ENCODE peak calls at places on chromosomes 6 and 20, in five cellular contexts. One of them, this sample, is unnamed.

GRCh38 chr6:88220493-88220892 is 54.3 kb upstream of the CNR1 start:
- DNase-seq in A673: peak
- DNase-seq in BE2C: no peak
- DNase-seq in left ventricle myocardium inferior: no peak
- DNase-seq in lower lobe of right lung: no peak
- DNase-seq in this sample: no peak

GRCh38 chr6:14068623-14069022 is 48.9 kb upstream of the CD83 start:
- DNase-seq in A673: no peak
- DNase-seq in BE2C: no peak
- DNase-seq in left ventricle myocardium inferior: no peak
- DNase-seq in lower lobe of right lung: no peak
- DNase-seq in this sample: no peak

GRCh38 chr6:168166627-168167026 is 87.6 kb upstream of the FRMD1 start:
- DNase-seq in A673: no peak
- DNase-seq in BE2C: no peak
- DNase-seq in left ventricle myocardium inferior: no peak
- DNase-seq in lower lobe of right lung: no peak
- DNase-seq in this sample: peak

GRCh38 chr20:25278636-25279361 is 30.9 kb downstream of the PYGB start:
- DNase-seq in A673: no peak
- DNase-seq in BE2C: peak
- DNase-seq in left ventricle myocardium inferior: peak
- DNase-seq in lower lobe of right lung: peak
- DNase-seq in this sample: peak

GRCh38 chr20:20603339-20603990 is 109.0 kb downstream of the RALGAPA2 start:
- DNase-seq in A673: peak
- DNase-seq in BE2C: peak
- DNase-seq in left ventricle myocardium inferior: no peak
- DNase-seq in lower lobe of right lung: no peak
- DNase-seq in this sample: no peak

GRCh38 chr6:138400326-138400725 is 3.7 kb upstream of the HEBP2 start:
- DNase-seq in A673: no peak
- DNase-seq in BE2C: no peak
- DNase-seq in left ventricle myocardium inferior: no peak
- DNase-seq in lower lobe of right lung: no peak
- DNase-seq in this sample: no peak

GRCh38 chr20:57092112-57092899 is 174.1 kb downstream of the BMP7 start:
- DNase-seq in A673: peak
- DNase-seq in BE2C: peak
- DNase-seq in left ventricle myocardium inferior: peak
- DNase-seq in lower lobe of right lung: peak
- DNase-seq in this sample: peak

GRCh38 chr6:72676995-72677394 is 55.1 kb downstream of the KCNQ5 start:
- DNase-seq in A673: no peak
- DNase-seq in BE2C: no peak
- DNase-seq in left ventricle myocardium inferior: no peak
- DNase-seq in lower lobe of right lung: no peak
- DNase-seq in this sample: no peak

GRCh38 chr6:80182291-80182690 is 75.8 kb downstream of the BCKDHB start:
- DNase-seq in A673: no peak
- DNase-seq in BE2C: no peak
- DNase-seq in left ventricle myocardium inferior: no peak
- DNase-seq in lower lobe of right lung: no peak
- DNase-seq in this sample: no peak

GRCh38 chr6:5499644-5500306 is 238.5 kb downstream of the FARS2 start:
- DNase-seq in A673: peak
- DNase-seq in BE2C: no peak
- DNase-seq in left ventricle myocardium inferior: no peak
- DNase-seq in lower lobe of right lung: no peak
- DNase-seq in this sample: no peak

GRCh38 chr6:168928012-168928411 is 325.6 kb downstream of the THBS2 start:
- DNase-seq in A673: no peak
- DNase-seq in BE2C: no peak
- DNase-seq in left ventricle myocardium inferior: no peak
- DNase-seq in lower lobe of right lung: no peak
- DNase-seq in this sample: no peak

GRCh38 chr6:37579444-37580067 is 79.9 kb upstream of the CCDC167 start:
- DNase-seq in A673: no peak
- DNase-seq in BE2C: no peak
- DNase-seq in left ventricle myocardium inferior: no peak
- DNase-seq in lower lobe of right lung: no peak
- DNase-seq in this sample: no peak

GRCh38 chr6:21355638-21356037 is 237.9 kb upstream of the SOX4 start:
- DNase-seq in A673: no peak
- DNase-seq in BE2C: no peak
- DNase-seq in left ventricle myocardium inferior: no peak
- DNase-seq in lower lobe of right lung: no peak
- DNase-seq in this sample: no peak

GRCh38 chr20:23180451-23180921 is 94.4 kb upstream of the CD93 start:
- DNase-seq in A673: no peak
- DNase-seq in BE2C: no peak
- DNase-seq in left ventricle myocardium inferior: peak
- DNase-seq in lower lobe of right lung: no peak
- DNase-seq in this sample: no peak

GRCh38 chr20:49104365-49104648 is 58.2 kb downstream of the CSE1L start:
- DNase-seq in A673: no peak
- DNase-seq in BE2C: no peak
- DNase-seq in left ventricle myocardium inferior: no peak
- DNase-seq in lower lobe of right lung: no peak
- DNase-seq in this sample: no peak

GRCh38 chr20:46650575-46651090 is 626 bp downstream of the SLC13A3 start:
- DNase-seq in A673: no peak
- DNase-seq in BE2C: no peak
- DNase-seq in left ventricle myocardium inferior: no peak
- DNase-seq in lower lobe of right lung: no peak
- DNase-seq in this sample: no peak

GRCh38 chr6:42978487-42978792 is 541 bp downstream of the PEX6 start:
- DNase-seq in A673: peak
- DNase-seq in BE2C: no peak
- DNase-seq in left ventricle myocardium inferior: peak
- DNase-seq in lower lobe of right lung: peak
- DNase-seq in this sample: peak

GRCh38 chr6:125598422-125598821 is 151.0 kb upstream of the HEY2 start:
- DNase-seq in A673: peak
- DNase-seq in BE2C: no peak
- DNase-seq in left ventricle myocardium inferior: peak
- DNase-seq in lower lobe of right lung: peak
- DNase-seq in this sample: no peak

GRCh38 chr6:131368077-131368911 is 204.7 kb upstream of the ARG1 start:
- DNase-seq in A673: peak
- DNase-seq in BE2C: no peak
- DNase-seq in left ventricle myocardium inferior: peak
- DNase-seq in lower lobe of right lung: peak
- DNase-seq in this sample: no peak
- TF ChIP-seq CTCF in A673: peak
- TF ChIP-seq CTCF in BE2C: no peak
- TF ChIP-seq CTCF in left ventricle myocardium inferior: no peak
- TF ChIP-seq CTCF in lower lobe of right lung: no peak
- TF ChIP-seq CTCF in this sample: no peak

DNA sequence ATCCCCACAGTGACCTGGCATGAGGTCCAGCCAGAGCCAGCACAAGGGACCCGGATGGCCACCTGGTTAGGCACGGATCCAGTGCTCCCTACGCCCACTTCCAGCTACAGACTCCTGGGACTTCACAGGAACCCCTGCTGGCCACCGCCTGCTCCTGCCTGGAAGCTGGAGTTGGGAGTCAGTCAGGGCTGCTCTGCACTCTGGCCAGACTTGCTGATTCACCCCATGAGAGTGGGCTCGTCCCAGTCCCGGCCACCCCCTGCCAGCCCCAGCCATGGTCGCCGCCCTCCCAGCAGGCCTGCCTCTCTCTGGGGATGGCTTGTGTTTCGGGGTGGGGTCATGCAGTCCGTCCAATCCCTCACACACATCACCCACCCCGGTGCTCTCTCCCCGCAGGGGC is 125.8 kb downstream of the DLL1 start:
- DNase-seq in A673: no peak
- DNase-seq in BE2C: no peak
- DNase-seq in left ventricle myocardium inferior: peak
- DNase-seq in lower lobe of right lung: peak
- DNase-seq in this sample: no peak
- TF ChIP-seq CTCF in A673: no peak
- TF ChIP-seq CTCF in BE2C: peak
- TF ChIP-seq CTCF in left ventricle myocardium inferior: peak
- TF ChIP-seq CTCF in lower lobe of right lung: no peak
- TF ChIP-seq CTCF in this sample: no peak

DNA sequence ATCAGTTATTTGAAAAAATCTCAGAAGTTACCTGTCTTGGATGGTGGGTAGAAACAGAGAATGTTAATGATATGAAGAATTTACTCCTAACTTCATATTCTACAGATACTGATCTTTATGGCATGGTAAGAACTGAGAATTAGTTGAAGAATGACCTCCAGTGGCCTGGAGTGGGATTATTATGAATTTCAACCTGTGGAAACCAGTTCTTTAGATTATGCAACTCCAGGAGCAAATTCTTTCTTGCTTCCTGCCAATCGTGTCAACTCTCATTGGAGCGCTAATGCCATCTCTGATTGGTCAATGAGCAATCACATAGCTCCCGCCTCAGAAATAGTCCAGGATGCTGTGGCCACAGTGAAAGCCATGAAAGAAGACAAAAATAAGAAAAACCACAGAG is 40.6 kb downstream of the LYRM2 start:
- DNase-seq in A673: peak
- DNase-seq in BE2C: no peak
- DNase-seq in left ventricle myocardium inferior: no peak
- DNase-seq in lower lobe of right lung: no peak
- DNase-seq in this sample: no peak
- TF ChIP-seq CTCF in A673: peak
- TF ChIP-seq CTCF in BE2C: peak
- TF ChIP-seq CTCF in left ventricle myocardium inferior: peak
- TF ChIP-seq CTCF in lower lobe of right lung: peak
- TF ChIP-seq CTCF in this sample: no peak

GRCh38 chr6:148700713-148701392 is 46.0 kb upstream of the UST start:
- DNase-seq in A673: no peak
- DNase-seq in BE2C: no peak
- DNase-seq in left ventricle myocardium inferior: no peak
- DNase-seq in lower lobe of right lung: no peak
- DNase-seq in this sample: no peak
- TF ChIP-seq CTCF in A673: no peak
- TF ChIP-seq CTCF in BE2C: no peak
- TF ChIP-seq CTCF in left ventricle myocardium inferior: no peak
- TF ChIP-seq CTCF in lower lobe of right lung: no peak
- TF ChIP-seq CTCF in this sample: no peak

DNA sequence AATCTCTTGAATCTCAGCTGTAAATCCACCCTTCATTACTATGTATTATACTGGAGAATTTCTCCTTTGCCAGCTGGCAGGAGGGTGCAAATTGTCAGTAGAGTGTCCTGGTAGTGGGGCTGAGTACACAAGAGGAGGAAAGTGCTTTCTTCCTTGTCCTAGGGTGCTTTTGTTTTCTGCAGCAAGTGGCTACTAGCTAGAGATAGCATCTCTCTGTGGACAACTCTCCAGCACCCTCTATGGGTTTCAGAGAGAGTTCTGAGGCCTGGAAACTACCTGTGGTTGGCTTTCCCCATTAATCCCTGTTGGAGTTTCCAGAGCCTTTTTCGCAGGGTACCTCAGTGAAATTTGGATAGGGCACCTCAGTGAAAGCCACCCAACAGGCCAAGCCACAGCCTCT is 422.5 kb upstream of the RGS17 start:
- DNase-seq in A673: peak
- DNase-seq in BE2C: peak
- DNase-seq in left ventricle myocardium inferior: no peak
- DNase-seq in lower lobe of right lung: no peak
- DNase-seq in this sample: no peak
- TF ChIP-seq CTCF in A673: peak
- TF ChIP-seq CTCF in BE2C: peak
- TF ChIP-seq CTCF in left ventricle myocardium inferior: peak
- TF ChIP-seq CTCF in lower lobe of right lung: no peak
- TF ChIP-seq CTCF in this sample: no peak

GRCh38 chr6:26233608-26234420 is 131.2 kb upstream of the BTN3A2 start:
- DNase-seq in A673: peak
- DNase-seq in BE2C: peak
- DNase-seq in left ventricle myocardium inferior: no peak
- DNase-seq in lower lobe of right lung: peak
- DNase-seq in this sample: no peak
- TF ChIP-seq CTCF in A673: no peak
- TF ChIP-seq CTCF in BE2C: no peak
- TF ChIP-seq CTCF in left ventricle myocardium inferior: no peak
- TF ChIP-seq CTCF in lower lobe of right lung: no peak
- TF ChIP-seq CTCF in this sample: no peak